ENCODE peak calls at places on chromosomes 16 and 17, in nine cellular contexts. D is breast epithelium; X is H1; E is A549; I is pancreas; Y is astrocyte; A is tibial artery; V is neuronal stem cell; Z is CD4-positive, CD25-positive, alpha-beta regulatory T cell. H is an unnamed sample.

GRCh38 chr16:67173323-67173722 is 3.0 kb downstream of the NOL3 start:
- DNase-seq in Z (no peak), V (no peak), A (no peak), E (no peak), X (peak; percentile 47), D (no peak), Y (no peak), I (no peak), H (no peak)

GRCh38 chr17:10177131-10177920 is 21.1 kb downstream of the GAS7 start:
- DNase-seq in Y (no peak), Z (no peak), X (peak; percentile 51), I (no peak), D (no peak), E (no peak), V (no peak), A (no peak), H (no peak)

GRCh38 chr16:85389679-85390470 is 223.2 kb upstream of the GSE1 start:
- DNase-seq in A (peak; percentile 68), D (no peak), Z (no peak), E (no peak), Y (no peak), V (no peak), I (peak; percentile 10), X (peak; percentile 39), H (no peak)

GRCh38 chr16:19382887-19383816 is 34.5 kb upstream of the TMC5 start:
- DNase-seq in A (peak; percentile 63), V (no peak), E (no peak), Z (no peak), D (no peak), I (no peak), Y (no peak), X (no peak), H (no peak)

GRCh38 chr16:57504491-57504890 is 18.2 kb upstream of the DOK4 start:
- DNase-seq in V (no peak), Z (no peak), Y (no peak), X (no peak), A (no peak), D (no peak), I (no peak), E (no peak), H (no peak)

GRCh38 chr17:8481089-8481488 is 45.4 kb downstream of the NDEL1 start:
- DNase-seq in A (no peak), X (no peak), I (no peak), Y (no peak), Z (no peak), V (no peak), E (no peak), D (no peak), H (no peak)

GRCh38 chr17:19877546-19877945 is 9.8 kb upstream of the ULK2 start:
- DNase-seq in Y (no peak), A (no peak), X (no peak), Z (no peak), V (no peak), E (no peak), D (no peak), I (no peak), H (no peak)

GRCh38 chr16:68387301-68387700 is 61.0 kb downstream of the SMPD3 start:
- DNase-seq in X (peak; percentile 74), A (no peak), I (no peak), D (no peak), V (no peak), Z (no peak), Y (no peak), E (no peak), H (no peak)

DNA sequence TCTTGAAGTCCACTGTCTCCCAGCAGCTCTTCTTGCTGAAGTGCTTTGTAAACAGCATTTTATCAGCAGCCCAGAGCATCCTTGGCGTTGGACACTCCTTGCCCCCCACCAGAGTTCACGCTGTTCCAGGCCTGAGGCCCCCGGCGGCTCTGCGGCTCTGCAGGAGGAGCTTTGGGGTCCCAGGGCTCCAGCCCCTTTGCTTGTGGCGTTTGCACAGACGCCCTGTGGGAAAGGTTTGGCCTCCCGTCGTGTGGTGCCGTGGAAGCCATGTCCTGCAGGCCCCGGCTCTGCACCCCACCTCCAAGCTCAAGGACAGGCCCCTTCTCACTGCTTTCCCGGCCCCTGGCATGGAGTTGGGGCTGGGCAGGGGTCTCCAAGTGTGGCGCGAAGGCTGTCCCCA is 14.1 kb downstream of the METRNL start:
- DNase-seq in E (no peak), V (no peak), A (no peak), I (no peak), Y (no peak), D (no peak), X (no peak), Z (no peak), H (no peak)
- H3K27ac ChIP-seq in E (no peak overlapping the region), V (no peak overlapping the region), A (peak overlapping the region; percentile 76), I (no peak overlapping the region), Y (no peak overlapping the region), D (no peak overlapping the region), X (no peak overlapping the region), Z (no peak overlapping the region), H (no peak overlapping the region)

GRCh38 chr17:81052199-81052997 is 17.4 kb downstream of the BAIAP2 start:
- DNase-seq in V (no peak), E (no peak), Y (no peak), X (no peak), I (no peak), Z (no peak), D (no peak), A (no peak), H (no peak)

GRCh38 chr17:81049372-81049911 is 14.5 kb downstream of the BAIAP2 start:
- DNase-seq in Z (no peak), V (no peak), A (no peak), Y (no peak), I (no peak), D (no peak), E (no peak), X (no peak), H (no peak)

GRCh38 chr17:81050645-81051625 is 16.0 kb downstream of the BAIAP2 start:
- DNase-seq in X (no peak), Z (no peak), A (no peak), I (no peak), E (no peak), V (no peak), Y (no peak), D (no peak), H (no peak)

GRCh38 chr17:81048827-81049371 is 13.9 kb downstream of the BAIAP2 start:
- DNase-seq in A (no peak), Z (no peak), Y (no peak), I (no peak), X (no peak), E (no peak), D (no peak), V (no peak), H (no peak)

DNA sequence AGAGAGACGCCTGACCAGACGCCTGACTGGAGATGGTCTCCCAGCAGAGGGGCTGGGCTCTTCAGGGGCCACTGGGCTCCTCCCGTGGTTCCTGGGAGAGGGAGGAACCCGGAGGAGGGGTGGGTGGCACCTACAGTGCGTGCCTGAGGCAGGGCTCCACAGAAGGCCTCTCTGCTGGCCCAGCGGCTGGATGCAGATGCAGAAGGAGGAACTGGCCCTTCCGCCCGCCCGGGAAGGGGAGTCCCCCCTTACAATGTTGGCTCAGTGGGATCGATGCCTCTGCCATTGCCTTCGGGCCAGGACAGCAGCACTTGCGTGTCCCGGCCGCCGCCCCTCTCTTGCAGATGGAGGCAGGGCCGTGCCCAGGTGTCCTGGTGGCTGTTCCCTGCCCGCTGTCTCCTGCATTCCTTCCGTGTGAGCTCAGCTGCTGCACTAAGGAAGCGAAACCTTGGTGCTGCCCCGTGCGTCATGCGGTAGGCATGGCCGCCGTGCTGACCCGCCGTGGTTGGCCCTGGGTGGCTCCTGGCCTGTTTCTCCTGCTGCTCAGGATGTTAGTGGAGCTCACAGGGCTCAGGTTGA is 15.1 kb downstream of the BAIAP2 start:
- DNase-seq in X (no peak), Y (peak; percentile 85), D (peak; percentile 93), Z (no peak), I (no peak), A (no peak), E (no peak), V (no peak), H (no peak)
- H3K4me3 ChIP-seq in X (no peak overlapping the region), Y (no peak overlapping the region), D (peak overlapping the region; percentile 20), Z (no peak overlapping the region), I (no peak overlapping the region), A (no peak overlapping the region), E (no peak overlapping the region), V (no peak overlapping the region), H (no peak overlapping the region)

DNA sequence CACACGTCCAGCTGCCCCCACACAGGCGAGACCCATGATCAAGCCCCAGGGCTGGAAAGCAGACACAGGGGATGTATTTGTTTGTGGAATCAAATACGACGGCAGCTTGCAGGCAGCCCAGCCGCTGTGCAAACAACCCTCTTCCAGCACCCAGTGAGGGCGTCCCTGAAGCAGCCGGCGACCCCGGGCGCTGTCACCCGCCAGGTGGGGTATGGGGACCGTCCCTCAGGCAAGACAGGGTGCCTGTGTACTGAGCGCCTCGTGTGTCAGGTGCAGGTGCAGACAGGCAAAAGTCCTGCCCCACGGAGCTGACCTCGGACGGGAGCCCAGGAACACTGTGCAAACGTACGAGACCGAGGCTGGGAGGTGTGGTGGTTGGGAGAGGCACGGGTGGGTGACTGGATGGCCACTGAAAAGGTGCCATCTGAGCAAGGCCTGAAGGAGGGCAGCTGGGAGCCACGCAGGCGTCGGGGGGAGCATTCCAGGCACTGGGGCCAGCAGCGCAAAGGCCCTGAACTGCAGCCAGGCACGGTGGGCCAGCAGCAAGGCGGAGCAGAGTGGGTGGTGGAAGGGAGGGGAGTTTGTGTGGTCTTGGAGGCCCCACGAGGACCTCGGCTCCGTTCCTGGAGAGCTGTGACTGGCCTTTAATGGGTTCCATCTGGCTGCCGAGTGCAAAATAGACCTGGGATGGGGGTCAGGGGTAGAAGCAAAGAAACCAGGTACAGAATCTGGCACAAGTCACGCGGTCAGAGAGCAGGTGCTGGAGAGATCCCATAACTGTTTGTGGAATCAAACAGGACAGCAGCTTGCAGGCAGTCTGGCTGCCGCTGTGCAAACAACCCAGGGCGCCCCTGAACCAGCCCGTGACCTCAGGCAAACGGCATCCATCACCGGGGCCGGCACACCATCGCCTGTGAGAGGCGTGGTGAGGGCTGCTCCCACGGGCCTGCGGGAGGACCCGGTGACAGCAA is 48.3 kb downstream of the CBFA2T3 start:
- DNase-seq in A (no peak), V (no peak), Z (no peak), D (no peak), I (no peak), Y (no peak), X (no peak), E (no peak), H (no peak)
- H3K4me1 ChIP-seq in A (no peaks in the 10 kb centered on the region), V (peaks cover 30% of the 10 kb centered on the region), Z (no peaks in the 10 kb centered on the region), D (no peaks in the 10 kb centered on the region), I (peaks cover 49% of the 10 kb centered on the region), Y (peaks cover 19% of the 10 kb centered on the region), X (peaks cover 27% of the 10 kb centered on the region), E (peaks cover 20% of the 10 kb centered on the region), H (no peaks in the 10 kb centered on the region)

GRCh38 chr17:57890857-57891232 is 41.0 kb upstream of the MRPS23 start:
- DNase-seq in I (no peak), Y (no peak), D (no peak), Z (no peak), E (no peak), X (no peak), A (no peak), V (no peak), H (no peak)

GRCh38 chr17:57894848-57895247 is 45.0 kb upstream of the MRPS23 start:
- DNase-seq in Z (no peak), A (no peak), X (no peak), V (no peak), D (no peak), Y (no peak), E (no peak), I (no peak), H (no peak)

GRCh38 chr17:57892820-57893595 is 43.2 kb upstream of the MRPS23 start:
- DNase-seq in Z (no peak), D (peak; percentile 96), V (peak; percentile 77), E (peak; percentile 90), Y (peak; percentile 96), X (peak; percentile 71), A (peak; percentile 98), I (peak; percentile 90), H (no peak)

GRCh38 chr17:57889892-57890856 is 40.3 kb upstream of the MRPS23 start:
- DNase-seq in A (peak; percentile 96), D (peak; percentile 92), V (no peak), Z (no peak), X (no peak), E (peak; percentile 83), I (peak; percentile 93), Y (peak; percentile 58), H (no peak)

GRCh38 chr17:57892146-57892819 is 42.4 kb upstream of the MRPS23 start:
- DNase-seq in Z (peak; percentile 52), V (peak; percentile 83), I (peak; percentile 82), X (peak; percentile 99), E (peak; percentile 92), A (peak; percentile 94), Y (peak; percentile 66), D (peak; percentile 84), H (peak; percentile 49)
- H3K27ac ChIP-seq in Z (no peak overlapping the region), V (peak overlapping the region; percentile 95), I (peak overlapping the region; percentile 96), X (peak overlapping the region; percentile 54), E (peak overlapping the region; percentile 96), A (peak overlapping the region; percentile 93), Y (peak overlapping the region; percentile 92), D (peak overlapping the region; percentile 92), H (no peak overlapping the region)

H was measured in effector memory CD4-positive, alpha-beta T cell.